ENCODE peak calls at places on chromosomes 7 and 10, in six cellular contexts. S, O, X, H, I and M are unnamed samples.

GRCh38 chr10:43188702-43189101 is 50.5 kb downstream of the CSGALNACT2 start:
- DNase-seq in X (no peak), I (no peak), O (no peak), S (no peak), H (no peak), M (no peak)

GRCh38 chr7:36814311-36814710 is 90.0 kb upstream of the AOAH start:
- DNase-seq in S (no peak), H (no peak), I (no peak), X (no peak), O (no peak), M (no peak)

GRCh38 chr10:114077815-114078219 is 34.2 kb downstream of the ADRB1 start:
- DNase-seq in O (no peak), X (no peak), H (no peak), I (no peak), S (no peak), M (no peak)

GRCh38 chr10:50636576-50636975 is 12.8 kb upstream of the SGMS1 start:
- DNase-seq in I (no peak), O (no peak), H (no peak), S (no peak), X (peak; percentile 60), M (no peak)

GRCh38 chr7:135338151-135338550 is 104.5 kb downstream of the STRA8 start:
- DNase-seq in S (no peak), X (no peak), O (no peak), H (no peak), I (no peak), M (no peak)

GRCh38 chr10:75401569-75402485 is at the start of gene ZNF503:
- DNase-seq in S (peak; percentile 92), H (peak; percentile 98), I (peak; percentile 98), X (peak; percentile 26), O (peak; percentile 94), M (peak; percentile 96)

GRCh38 chr10:3995302-3996210 is 210.5 kb upstream of the KLF6 start:
- DNase-seq in H (no peak), X (no peak), O (peak; percentile 23), I (no peak), S (no peak), M (no peak)

GRCh38 chr7:25829663-25830062 is 322.3 kb upstream of the NFE2L3 start:
- DNase-seq in I (no peak), X (no peak), H (no peak), O (no peak), S (no peak), M (no peak)

GRCh38 chr7:240887-241421 is 48.6 kb downstream of the FAM20C start:
- DNase-seq in S (no peak), X (no peak), I (no peak), O (no peak), H (no peak), M (no peak)

GRCh38 chr7:39428221-39428620 is 138.0 kb upstream of the YAE1 start:
- DNase-seq in X (no peak), O (peak; percentile 85), H (no peak), I (no peak), S (no peak), M (peak; percentile 48)

GRCh38 chr10:106189254-106189653 is 975.3 kb downstream of the SORCS1 start:
- DNase-seq in X (no peak), S (peak; percentile 6), O (peak; percentile 36), I (no peak), H (no peak), M (no peak)

GRCh38 chr10:85060944-85061343 is 732.6 kb downstream of the CCSER2 start:
- DNase-seq in I (no peak), S (no peak), O (no peak), H (no peak), X (no peak), M (no peak)

GRCh38 chr7:31373337-31374289 is 33.1 kb upstream of the NEUROD6 start:
- DNase-seq in H (no peak), S (peak; percentile 57), X (peak; percentile 10), O (peak; percentile 74), I (peak; percentile 39), M (peak; percentile 40)

GRCh38 chr10:46555713-46556514 is 544 bp downstream of the GPRIN2 start:
- DNase-seq in I (no peak), X (peak; percentile 5), H (peak; percentile 88), S (no peak), O (no peak), M (no peak)

GRCh38 chr10:91434041-91434440 is 23.9 kb downstream of the HECTD2 start:
- DNase-seq in S (no peak), X (no peak), O (no peak), H (no peak), I (no peak), M (no peak)

GRCh38 chr7:15557186-15557585 is 4.6 kb downstream of the AGMO start:
- DNase-seq in H (no peak), S (peak; percentile 35), X (no peak), O (no peak), I (no peak), M (no peak)

GRCh38 chr10:24701447-24701846 is 22.2 kb downstream of the ARHGAP21 start:
- DNase-seq in H (no peak), O (no peak), I (no peak), S (no peak), X (peak; percentile 20), M (no peak)

GRCh38 chr7:105830405-105831218 is 45.8 kb downstream of the ATXN7L1 start:
- DNase-seq in I (no peak), X (no peak), H (no peak), S (no peak), O (peak; percentile 93), M (peak; percentile 86)

GRCh38 chr10:48606530-48607355 is 1.9 kb upstream of the ARHGAP22 start:
- DNase-seq in I (no peak), O (peak; percentile 91), X (no peak), H (no peak), S (no peak), M (peak; percentile 87)

GRCh38 chr10:94115725-94116124 is 122.0 kb downstream of the PLCE1 start:
- DNase-seq in H (no peak), I (no peak), X (no peak), O (peak; percentile 30), S (no peak), M (no peak)

GRCh38 chr7:102425639-102426267 is 7.6 kb upstream of the ORAI2 start:
- DNase-seq in H (peak; percentile 87), X (peak; percentile 80), S (no peak), I (no peak), O (no peak), M (no peak)

GRCh38 chr10:13815766-13816165 is 229.0 kb downstream of the PRPF18 start:
- DNase-seq in X (no peak), O (peak; percentile 56), S (no peak), I (no peak), H (no peak), M (peak; percentile 51)

GRCh38 chr10:117346574-117346973 is 28.7 kb downstream of the PDZD8 start:
- DNase-seq in H (no peak), I (no peak), X (no peak), O (no peak), S (no peak), M (no peak)

GRCh38 chr10:117723343-117723742 is 180.8 kb downstream of the EMX2 start:
- DNase-seq in I (no peak), H (no peak), O (peak; percentile 29), X (no peak), S (no peak), M (no peak)

GRCh38 chr7:153044981-153045380 is 285.4 kb downstream of the ACTR3B start:
- DNase-seq in O (no peak), I (no peak), S (no peak), X (no peak), H (no peak), M (no peak)

GRCh38 chr10:22054946-22055345 is 51.4 kb upstream of the DNAJC1 start:
- DNase-seq in O (no peak), S (no peak), H (no peak), I (no peak), X (no peak), M (no peak)

GRCh38 chr10:48452879-48453412 is 146.5 kb downstream of the MAPK8 start:
- DNase-seq in H (no peak), S (no peak), I (no peak), X (no peak), O (peak; percentile 4), M (no peak)

GRCh38 chr7:115491744-115492380 is 538.7 kb downstream of the TFEC start:
- DNase-seq in I (no peak), X (no peak), S (no peak), H (no peak), O (no peak), M (no peak)